ENCODE peak calls at places on chromosomes 1 and 21, in nine cellular contexts. One of them, this sample, is unnamed.

GRCh38 chr1:34050711-34051485 is 114.1 kb downstream of the CSMD2 start:
- DNase-seq in MM.1S: peak; percentile 21
- DNase-seq in WERI-Rb-1: no peak
- DNase-seq in A673: no peak
- DNase-seq in Peyer's patch: no peak
- DNase-seq in naive thymus-derived CD4-positive, alpha-beta T cell: no peak
- DNase-seq in tibial artery: no peak
- DNase-seq in neural progenitor cell: no peak
- DNase-seq in aorta: no peak
- DNase-seq in this sample: no peak

GRCh38 chr1:59081795-59082194 is 215.1 kb upstream of the FGGY start:
- DNase-seq in MM.1S: no peak
- DNase-seq in WERI-Rb-1: no peak
- DNase-seq in A673: no peak
- DNase-seq in Peyer's patch: no peak
- DNase-seq in naive thymus-derived CD4-positive, alpha-beta T cell: no peak
- DNase-seq in tibial artery: no peak
- DNase-seq in neural progenitor cell: no peak
- DNase-seq in aorta: no peak
- DNase-seq in this sample: no peak

GRCh38 chr1:164725401-164725800 is 166.4 kb downstream of the PBX1 start:
- DNase-seq in MM.1S: no peak
- DNase-seq in WERI-Rb-1: no peak
- DNase-seq in A673: peak; percentile 16
- DNase-seq in Peyer's patch: no peak
- DNase-seq in naive thymus-derived CD4-positive, alpha-beta T cell: no peak
- DNase-seq in tibial artery: no peak
- DNase-seq in neural progenitor cell: no peak
- DNase-seq in aorta: no peak
- DNase-seq in this sample: no peak

GRCh38 chr1:159067699-159068621 is 8.6 kb downstream of the AIM2 start:
- DNase-seq in MM.1S: peak; percentile 92
- DNase-seq in WERI-Rb-1: no peak
- DNase-seq in A673: no peak
- DNase-seq in Peyer's patch: peak; percentile 65
- DNase-seq in naive thymus-derived CD4-positive, alpha-beta T cell: no peak
- DNase-seq in tibial artery: no peak
- DNase-seq in neural progenitor cell: no peak
- DNase-seq in aorta: no peak
- DNase-seq in this sample: no peak

GRCh38 chr1:231020139-231020601 is 19.9 kb downstream of the FAM89A start:
- DNase-seq in MM.1S: peak; percentile 5
- DNase-seq in WERI-Rb-1: no peak
- DNase-seq in A673: no peak
- DNase-seq in Peyer's patch: no peak
- DNase-seq in naive thymus-derived CD4-positive, alpha-beta T cell: no peak
- DNase-seq in tibial artery: no peak
- DNase-seq in neural progenitor cell: no peak
- DNase-seq in aorta: no peak
- DNase-seq in this sample: no peak

GRCh38 chr1:160813215-160813614 is 17.2 kb downstream of the LY9 start:
- DNase-seq in MM.1S: no peak
- DNase-seq in WERI-Rb-1: no peak
- DNase-seq in A673: no peak
- DNase-seq in Peyer's patch: peak; percentile 62
- DNase-seq in naive thymus-derived CD4-positive, alpha-beta T cell: no peak
- DNase-seq in tibial artery: no peak
- DNase-seq in neural progenitor cell: no peak
- DNase-seq in aorta: no peak
- DNase-seq in this sample: no peak

GRCh38 chr1:215475719-215476525 is 91.2 kb upstream of the KCTD3 start:
- DNase-seq in MM.1S: no peak
- DNase-seq in WERI-Rb-1: no peak
- DNase-seq in A673: no peak
- DNase-seq in Peyer's patch: no peak
- DNase-seq in naive thymus-derived CD4-positive, alpha-beta T cell: no peak
- DNase-seq in tibial artery: no peak
- DNase-seq in neural progenitor cell: no peak
- DNase-seq in aorta: no peak
- DNase-seq in this sample: no peak

GRCh38 chr1:15326691-15327530 is 79.9 kb downstream of the FHAD1 start:
- DNase-seq in MM.1S: no peak
- DNase-seq in WERI-Rb-1: no peak
- DNase-seq in A673: peak; percentile 79
- DNase-seq in Peyer's patch: no peak
- DNase-seq in naive thymus-derived CD4-positive, alpha-beta T cell: no peak
- DNase-seq in tibial artery: no peak
- DNase-seq in neural progenitor cell: peak; percentile 89
- DNase-seq in aorta: no peak
- DNase-seq in this sample: no peak

GRCh38 chr1:36099681-36100341 is 11.1 kb downstream of the ADPRS start:
- DNase-seq in MM.1S: peak; percentile 67
- DNase-seq in WERI-Rb-1: peak; percentile 81
- DNase-seq in A673: peak; percentile 82
- DNase-seq in Peyer's patch: peak; percentile 92
- DNase-seq in naive thymus-derived CD4-positive, alpha-beta T cell: peak; percentile 65
- DNase-seq in tibial artery: peak; percentile 73
- DNase-seq in neural progenitor cell: peak; percentile 90
- DNase-seq in aorta: peak; percentile 89
- DNase-seq in this sample: peak; percentile 69

GRCh38 chr1:182666736-182667135 is 17.7 kb downstream of the RGS8 start:
- DNase-seq in MM.1S: peak; percentile 3
- DNase-seq in WERI-Rb-1: no peak
- DNase-seq in A673: no peak
- DNase-seq in Peyer's patch: no peak
- DNase-seq in naive thymus-derived CD4-positive, alpha-beta T cell: no peak
- DNase-seq in tibial artery: no peak
- DNase-seq in neural progenitor cell: peak; percentile 43
- DNase-seq in aorta: no peak
- DNase-seq in this sample: no peak

GRCh38 chr1:25111706-25112105 is 120.6 kb downstream of the SYF2 start:
- DNase-seq in MM.1S: no peak
- DNase-seq in WERI-Rb-1: no peak
- DNase-seq in A673: no peak
- DNase-seq in Peyer's patch: no peak
- DNase-seq in naive thymus-derived CD4-positive, alpha-beta T cell: no peak
- DNase-seq in tibial artery: no peak
- DNase-seq in neural progenitor cell: no peak
- DNase-seq in aorta: no peak
- DNase-seq in this sample: no peak

GRCh38 chr1:241228339-241228738 is 128.7 kb downstream of the RGS7 start:
- DNase-seq in MM.1S: no peak
- DNase-seq in WERI-Rb-1: no peak
- DNase-seq in A673: no peak
- DNase-seq in Peyer's patch: no peak
- DNase-seq in naive thymus-derived CD4-positive, alpha-beta T cell: no peak
- DNase-seq in tibial artery: no peak
- DNase-seq in neural progenitor cell: no peak
- DNase-seq in aorta: no peak
- DNase-seq in this sample: no peak

GRCh38 chr1:4153571-4153970 is 253.5 kb upstream of the C1orf174 start:
- DNase-seq in MM.1S: no peak
- DNase-seq in WERI-Rb-1: no peak
- DNase-seq in A673: no peak
- DNase-seq in Peyer's patch: no peak
- DNase-seq in naive thymus-derived CD4-positive, alpha-beta T cell: no peak
- DNase-seq in tibial artery: no peak
- DNase-seq in neural progenitor cell: no peak
- DNase-seq in aorta: no peak
- DNase-seq in this sample: no peak

GRCh38 chr1:4152266-4152665 is 252.2 kb upstream of the C1orf174 start:
- DNase-seq in MM.1S: no peak
- DNase-seq in WERI-Rb-1: no peak
- DNase-seq in A673: no peak
- DNase-seq in Peyer's patch: no peak
- DNase-seq in naive thymus-derived CD4-positive, alpha-beta T cell: no peak
- DNase-seq in tibial artery: no peak
- DNase-seq in neural progenitor cell: no peak
- DNase-seq in aorta: no peak
- DNase-seq in this sample: no peak

GRCh38 chr1:4160181-4160580 is 260.1 kb upstream of the C1orf174 start:
- DNase-seq in MM.1S: no peak
- DNase-seq in WERI-Rb-1: no peak
- DNase-seq in A673: no peak
- DNase-seq in Peyer's patch: no peak
- DNase-seq in naive thymus-derived CD4-positive, alpha-beta T cell: no peak
- DNase-seq in tibial artery: no peak
- DNase-seq in neural progenitor cell: no peak
- DNase-seq in aorta: no peak
- DNase-seq in this sample: no peak

GRCh38 chr1:4161271-4162006 is 261.4 kb upstream of the C1orf174 start:
- DNase-seq in MM.1S: no peak
- DNase-seq in WERI-Rb-1: no peak
- DNase-seq in A673: no peak
- DNase-seq in Peyer's patch: no peak
- DNase-seq in naive thymus-derived CD4-positive, alpha-beta T cell: no peak
- DNase-seq in tibial artery: no peak
- DNase-seq in neural progenitor cell: no peak
- DNase-seq in aorta: no peak
- DNase-seq in this sample: no peak

DNA sequence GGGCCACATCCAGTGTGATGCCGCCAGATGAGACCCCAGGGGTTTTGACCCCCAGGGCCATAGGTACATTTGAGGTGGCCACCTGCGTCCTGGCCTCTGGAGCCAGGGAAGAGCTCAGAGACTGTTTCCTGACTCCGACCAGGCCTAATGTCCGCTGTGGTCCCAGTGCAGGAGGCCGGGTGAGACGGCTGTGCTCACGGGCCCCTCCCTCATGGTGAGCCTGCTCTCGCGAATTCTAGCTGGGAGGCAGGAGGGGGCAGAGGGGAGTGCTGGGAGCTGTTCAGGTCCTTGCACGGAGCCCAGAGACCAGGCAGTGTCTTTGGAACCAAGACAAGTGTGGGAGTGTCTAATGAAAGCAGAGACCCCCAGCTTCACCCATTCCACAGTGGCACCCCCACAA is 256.2 kb upstream of the C1orf174 start:
- DNase-seq in MM.1S: no peak
- DNase-seq in WERI-Rb-1: no peak
- DNase-seq in A673: no peak
- DNase-seq in Peyer's patch: no peak
- DNase-seq in naive thymus-derived CD4-positive, alpha-beta T cell: no peak
- DNase-seq in tibial artery: no peak
- DNase-seq in neural progenitor cell: no peak
- DNase-seq in aorta: no peak
- DNase-seq in this sample: no peak
- H3K9me3 ChIP-seq in MM.1S: no peaks in the 10 kb centered on the region
- H3K9me3 ChIP-seq in WERI-Rb-1: no peaks in the 10 kb centered on the region
- H3K9me3 ChIP-seq in A673: no peaks in the 10 kb centered on the region
- H3K9me3 ChIP-seq in Peyer's patch: no peaks in the 10 kb centered on the region
- H3K9me3 ChIP-seq in naive thymus-derived CD4-positive, alpha-beta T cell: no peaks in the 10 kb centered on the region
- H3K9me3 ChIP-seq in tibial artery: no peaks in the 10 kb centered on the region
- H3K9me3 ChIP-seq in neural progenitor cell: no peaks in the 10 kb centered on the region
- H3K9me3 ChIP-seq in aorta: no peaks in the 10 kb centered on the region
- H3K9me3 ChIP-seq in this sample: no peaks in the 10 kb centered on the region

GRCh38 chr21:16124397-16125130 is 394.8 kb downstream of the USP25 start:
- DNase-seq in MM.1S: no peak
- DNase-seq in WERI-Rb-1: no peak
- DNase-seq in A673: peak; percentile 42
- DNase-seq in Peyer's patch: no peak
- DNase-seq in naive thymus-derived CD4-positive, alpha-beta T cell: no peak
- DNase-seq in tibial artery: no peak
- DNase-seq in neural progenitor cell: no peak
- DNase-seq in aorta: no peak
- DNase-seq in this sample: no peak
- H3K27ac ChIP-seq in MM.1S: no peak overlapping the region
- H3K27ac ChIP-seq in WERI-Rb-1: no peak overlapping the region
- H3K27ac ChIP-seq in A673: peak overlapping the region; percentile 61
- H3K27ac ChIP-seq in Peyer's patch: no peak overlapping the region
- H3K27ac ChIP-seq in naive thymus-derived CD4-positive, alpha-beta T cell: no peak overlapping the region
- H3K27ac ChIP-seq in tibial artery: no peak overlapping the region
- H3K27ac ChIP-seq in neural progenitor cell: no peak overlapping the region
- H3K27ac ChIP-seq in aorta: no peak overlapping the region
- H3K27ac ChIP-seq in this sample: no peak overlapping the region

GRCh38 chr1:2868571-2868970 is 67.1 kb upstream of the TTC34 start:
- DNase-seq in MM.1S: no peak
- DNase-seq in WERI-Rb-1: no peak
- DNase-seq in A673: no peak
- DNase-seq in Peyer's patch: no peak
- DNase-seq in naive thymus-derived CD4-positive, alpha-beta T cell: no peak
- DNase-seq in tibial artery: no peak
- DNase-seq in neural progenitor cell: no peak
- DNase-seq in aorta: no peak
- DNase-seq in this sample: no peak
- H3K9me3 ChIP-seq in MM.1S: no peaks in the 10 kb centered on the region
- H3K9me3 ChIP-seq in WERI-Rb-1: peaks cover 13% of the 10 kb centered on the region
- H3K9me3 ChIP-seq in A673: peaks cover 6% of the 10 kb centered on the region
- H3K9me3 ChIP-seq in Peyer's patch: no peaks in the 10 kb centered on the region
- H3K9me3 ChIP-seq in naive thymus-derived CD4-positive, alpha-beta T cell: no peaks in the 10 kb centered on the region
- H3K9me3 ChIP-seq in tibial artery: peaks cover 27% of the 10 kb centered on the region
- H3K9me3 ChIP-seq in neural progenitor cell: peaks cover 5% of the 10 kb centered on the region
- H3K9me3 ChIP-seq in aorta: peaks cover 6% of the 10 kb centered on the region
- H3K9me3 ChIP-seq in this sample: peaks cover 16% of the 10 kb centered on the region

GRCh38 chr1:178122283-178122682 is 28.4 kb downstream of the RASAL2 start:
- DNase-seq in MM.1S: no peak
- DNase-seq in WERI-Rb-1: no peak
- DNase-seq in A673: no peak
- DNase-seq in Peyer's patch: no peak
- DNase-seq in naive thymus-derived CD4-positive, alpha-beta T cell: no peak
- DNase-seq in tibial artery: no peak
- DNase-seq in neural progenitor cell: no peak
- DNase-seq in aorta: no peak
- DNase-seq in this sample: no peak

GRCh38 chr1:178126261-178126660 is 32.4 kb downstream of the RASAL2 start:
- DNase-seq in MM.1S: no peak
- DNase-seq in WERI-Rb-1: no peak
- DNase-seq in A673: no peak
- DNase-seq in Peyer's patch: no peak
- DNase-seq in naive thymus-derived CD4-positive, alpha-beta T cell: no peak
- DNase-seq in tibial artery: no peak
- DNase-seq in neural progenitor cell: no peak
- DNase-seq in aorta: no peak
- DNase-seq in this sample: no peak

GRCh38 chr1:178127482-178127881 is 33.6 kb downstream of the RASAL2 start:
- DNase-seq in MM.1S: no peak
- DNase-seq in WERI-Rb-1: no peak
- DNase-seq in A673: no peak
- DNase-seq in Peyer's patch: no peak
- DNase-seq in naive thymus-derived CD4-positive, alpha-beta T cell: no peak
- DNase-seq in tibial artery: no peak
- DNase-seq in neural progenitor cell: no peak
- DNase-seq in aorta: no peak
- DNase-seq in this sample: no peak

GRCh38 chr1:178124115-178124514 is 30.2 kb downstream of the RASAL2 start:
- DNase-seq in MM.1S: no peak
- DNase-seq in WERI-Rb-1: no peak
- DNase-seq in A673: peak; percentile 21
- DNase-seq in Peyer's patch: no peak
- DNase-seq in naive thymus-derived CD4-positive, alpha-beta T cell: no peak
- DNase-seq in tibial artery: no peak
- DNase-seq in neural progenitor cell: peak; percentile 4
- DNase-seq in aorta: no peak
- DNase-seq in this sample: no peak

DNA sequence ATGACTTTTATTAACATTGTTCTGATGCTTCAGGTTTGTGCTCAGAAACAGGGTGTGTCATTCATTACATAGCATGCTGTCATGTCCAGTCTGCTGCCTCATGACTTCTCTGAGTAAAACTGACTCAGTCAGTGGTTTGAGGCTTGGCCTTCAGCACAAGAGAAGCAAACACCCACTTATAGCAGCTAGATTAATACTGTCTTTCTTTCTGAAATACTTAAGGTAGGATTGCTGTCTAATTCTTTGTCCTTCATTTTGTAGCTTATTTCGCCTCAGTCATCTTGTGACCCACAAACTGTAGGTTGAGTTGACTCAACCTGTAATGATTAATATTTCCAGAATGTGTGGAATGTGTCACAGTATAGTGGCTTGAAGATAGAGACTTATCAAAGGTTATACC is 32.9 kb downstream of the RASAL2 start:
- DNase-seq in MM.1S: no peak
- DNase-seq in WERI-Rb-1: no peak
- DNase-seq in A673: no peak
- DNase-seq in Peyer's patch: no peak
- DNase-seq in naive thymus-derived CD4-positive, alpha-beta T cell: no peak
- DNase-seq in tibial artery: no peak
- DNase-seq in neural progenitor cell: no peak
- DNase-seq in aorta: no peak
- DNase-seq in this sample: no peak
- H3K27ac ChIP-seq in MM.1S: no peak overlapping the region
- H3K27ac ChIP-seq in WERI-Rb-1: no peak overlapping the region
- H3K27ac ChIP-seq in A673: no peak overlapping the region
- H3K27ac ChIP-seq in Peyer's patch: peak overlapping the region; percentile 50
- H3K27ac ChIP-seq in naive thymus-derived CD4-positive, alpha-beta T cell: no peak overlapping the region
- H3K27ac ChIP-seq in tibial artery: no peak overlapping the region
- H3K27ac ChIP-seq in neural progenitor cell: no peak overlapping the region
- H3K27ac ChIP-seq in aorta: no peak overlapping the region
- H3K27ac ChIP-seq in this sample: no peak overlapping the region

This sample was measured in CD4-positive, CD25-positive, alpha-beta regulatory T cell.